ENCODE peak calls at places on chromosomes 11 and 22, in nine cellular contexts. One of them, this sample, is unnamed.

GRCh38 chr11:134532921-134533421 is 120.9 kb upstream of the B3GAT1 start:
- DNase-seq in body of pancreas: no peak
- DNase-seq in Right ventricle myocardium superior: no peak
- DNase-seq in tibial artery: peak
- DNase-seq in activated CD8-positive, alpha-beta memory T cell treated with anti-CD3 and anti-CD28 coated beads, Interleukin-2, amount 50 U/mL, for 48 hours: peak
- DNase-seq in NCI-H2081: no peak
- DNase-seq in left lobe of liver: no peak
- DNase-seq in NCI-H1092 treated with DMSO at 0.1 percent for 48 hours: no peak
- DNase-seq in activated T-cell treated with anti-CD3 and anti-CD28 coated beads for 1 hour: no peak
- DNase-seq in this sample: no peak

GRCh38 chr11:70517996-70518907 is 119.9 kb downstream of the CTTN start:
- DNase-seq in activated CD8-positive, alpha-beta memory T cell treated with anti-CD3 and anti-CD28 coated beads, Interleukin-2, amount 50 U/mL, for 48 hours: no peak
- DNase-seq in activated T-cell treated with anti-CD3 and anti-CD28 coated beads for 1 hour: no peak
- DNase-seq in body of pancreas: no peak
- DNase-seq in tibial artery: no peak
- DNase-seq in NCI-H1092 treated with DMSO at 0.1 percent for 48 hours: no peak
- DNase-seq in NCI-H2081: no peak
- DNase-seq in Right ventricle myocardium superior: peak
- DNase-seq in left lobe of liver: no peak
- DNase-seq in this sample: no peak

GRCh38 chr11:1560618-1561251 is 11.3 kb downstream of the DUSP8 start:
- DNase-seq in NCI-H1092 treated with DMSO at 0.1 percent for 48 hours: no peak
- DNase-seq in NCI-H2081: no peak
- DNase-seq in body of pancreas: no peak
- DNase-seq in tibial artery: no peak
- DNase-seq in activated T-cell treated with anti-CD3 and anti-CD28 coated beads for 1 hour: no peak
- DNase-seq in activated CD8-positive, alpha-beta memory T cell treated with anti-CD3 and anti-CD28 coated beads, Interleukin-2, amount 50 U/mL, for 48 hours: no peak
- DNase-seq in left lobe of liver: peak
- DNase-seq in Right ventricle myocardium superior: no peak
- DNase-seq in this sample: no peak

GRCh38 chr22:36253523-36254490 is 874 bp downstream of the APOL1 start:
- DNase-seq in Right ventricle myocardium superior: no peak
- DNase-seq in activated CD8-positive, alpha-beta memory T cell treated with anti-CD3 and anti-CD28 coated beads, Interleukin-2, amount 50 U/mL, for 48 hours: no peak
- DNase-seq in body of pancreas: no peak
- DNase-seq in NCI-H1092 treated with DMSO at 0.1 percent for 48 hours: peak
- DNase-seq in left lobe of liver: no peak
- DNase-seq in NCI-H2081: no peak
- DNase-seq in tibial artery: no peak
- DNase-seq in activated T-cell treated with anti-CD3 and anti-CD28 coated beads for 1 hour: no peak
- DNase-seq in this sample: no peak

GRCh38 chr22:37713761-37714160 is 16.9 kb downstream of the TRIOBP start:
- DNase-seq in activated CD8-positive, alpha-beta memory T cell treated with anti-CD3 and anti-CD28 coated beads, Interleukin-2, amount 50 U/mL, for 48 hours: no peak
- DNase-seq in Right ventricle myocardium superior: no peak
- DNase-seq in left lobe of liver: no peak
- DNase-seq in body of pancreas: no peak
- DNase-seq in NCI-H2081: no peak
- DNase-seq in tibial artery: no peak
- DNase-seq in activated T-cell treated with anti-CD3 and anti-CD28 coated beads for 1 hour: no peak
- DNase-seq in NCI-H1092 treated with DMSO at 0.1 percent for 48 hours: no peak
- DNase-seq in this sample: no peak

GRCh38 chr11:68677432-68677831 is 6.9 kb upstream of the GAL start:
- DNase-seq in body of pancreas: peak
- DNase-seq in tibial artery: no peak
- DNase-seq in activated CD8-positive, alpha-beta memory T cell treated with anti-CD3 and anti-CD28 coated beads, Interleukin-2, amount 50 U/mL, for 48 hours: no peak
- DNase-seq in left lobe of liver: no peak
- DNase-seq in Right ventricle myocardium superior: no peak
- DNase-seq in NCI-H2081: no peak
- DNase-seq in NCI-H1092 treated with DMSO at 0.1 percent for 48 hours: peak
- DNase-seq in activated T-cell treated with anti-CD3 and anti-CD28 coated beads for 1 hour: no peak
- DNase-seq in this sample: no peak

GRCh38 chr22:39567135-39567946 is 3.2 kb upstream of the CACNA1I start:
- DNase-seq in NCI-H1092 treated with DMSO at 0.1 percent for 48 hours: no peak
- DNase-seq in activated CD8-positive, alpha-beta memory T cell treated with anti-CD3 and anti-CD28 coated beads, Interleukin-2, amount 50 U/mL, for 48 hours: no peak
- DNase-seq in left lobe of liver: no peak
- DNase-seq in Right ventricle myocardium superior: no peak
- DNase-seq in NCI-H2081: no peak
- DNase-seq in tibial artery: no peak
- DNase-seq in body of pancreas: no peak
- DNase-seq in activated T-cell treated with anti-CD3 and anti-CD28 coated beads for 1 hour: peak
- DNase-seq in this sample: no peak

GRCh38 chr11:134030853-134031252 is 38.0 kb upstream of the JAM3 start:
- DNase-seq in NCI-H1092 treated with DMSO at 0.1 percent for 48 hours: no peak
- DNase-seq in activated T-cell treated with anti-CD3 and anti-CD28 coated beads for 1 hour: no peak
- DNase-seq in tibial artery: no peak
- DNase-seq in body of pancreas: no peak
- DNase-seq in left lobe of liver: no peak
- DNase-seq in NCI-H2081: no peak
- DNase-seq in activated CD8-positive, alpha-beta memory T cell treated with anti-CD3 and anti-CD28 coated beads, Interleukin-2, amount 50 U/mL, for 48 hours: no peak
- DNase-seq in Right ventricle myocardium superior: no peak
- DNase-seq in this sample: no peak

GRCh38 chr22:35661377-35661937 is 13.2 kb downstream of the APOL6 start:
- DNase-seq in activated T-cell treated with anti-CD3 and anti-CD28 coated beads for 1 hour: no peak
- DNase-seq in left lobe of liver: no peak
- DNase-seq in activated CD8-positive, alpha-beta memory T cell treated with anti-CD3 and anti-CD28 coated beads, Interleukin-2, amount 50 U/mL, for 48 hours: no peak
- DNase-seq in NCI-H1092 treated with DMSO at 0.1 percent for 48 hours: no peak
- DNase-seq in NCI-H2081: no peak
- DNase-seq in body of pancreas: no peak
- DNase-seq in Right ventricle myocardium superior: no peak
- DNase-seq in tibial artery: no peak
- DNase-seq in this sample: no peak

GRCh38 chr22:41933411-41934177 is 7.0 kb upstream of the TNFRSF13C start:
- DNase-seq in activated T-cell treated with anti-CD3 and anti-CD28 coated beads for 1 hour: no peak
- DNase-seq in NCI-H2081: no peak
- DNase-seq in left lobe of liver: no peak
- DNase-seq in activated CD8-positive, alpha-beta memory T cell treated with anti-CD3 and anti-CD28 coated beads, Interleukin-2, amount 50 U/mL, for 48 hours: no peak
- DNase-seq in NCI-H1092 treated with DMSO at 0.1 percent for 48 hours: no peak
- DNase-seq in Right ventricle myocardium superior: peak
- DNase-seq in body of pancreas: no peak
- DNase-seq in tibial artery: no peak
- DNase-seq in this sample: no peak

GRCh38 chr11:28524098-28524497 is 415.9 kb downstream of the METTL15 start:
- DNase-seq in activated T-cell treated with anti-CD3 and anti-CD28 coated beads for 1 hour: no peak
- DNase-seq in NCI-H1092 treated with DMSO at 0.1 percent for 48 hours: no peak
- DNase-seq in left lobe of liver: no peak
- DNase-seq in body of pancreas: no peak
- DNase-seq in Right ventricle myocardium superior: no peak
- DNase-seq in activated CD8-positive, alpha-beta memory T cell treated with anti-CD3 and anti-CD28 coated beads, Interleukin-2, amount 50 U/mL, for 48 hours: no peak
- DNase-seq in tibial artery: no peak
- DNase-seq in NCI-H2081: no peak
- DNase-seq in this sample: no peak

GRCh38 chr22:30078320-30079311 is 1.6 kb upstream of the HORMAD2 start:
- DNase-seq in NCI-H2081: no peak
- DNase-seq in tibial artery: no peak
- DNase-seq in activated T-cell treated with anti-CD3 and anti-CD28 coated beads for 1 hour: no peak
- DNase-seq in activated CD8-positive, alpha-beta memory T cell treated with anti-CD3 and anti-CD28 coated beads, Interleukin-2, amount 50 U/mL, for 48 hours: no peak
- DNase-seq in body of pancreas: no peak
- DNase-seq in Right ventricle myocardium superior: no peak
- DNase-seq in left lobe of liver: peak
- DNase-seq in NCI-H1092 treated with DMSO at 0.1 percent for 48 hours: no peak
- DNase-seq in this sample: no peak

GRCh38 chr11:84884836-84885235 is 742.3 kb downstream of the DLG2 start:
- DNase-seq in activated CD8-positive, alpha-beta memory T cell treated with anti-CD3 and anti-CD28 coated beads, Interleukin-2, amount 50 U/mL, for 48 hours: no peak
- DNase-seq in left lobe of liver: no peak
- DNase-seq in Right ventricle myocardium superior: no peak
- DNase-seq in tibial artery: no peak
- DNase-seq in activated T-cell treated with anti-CD3 and anti-CD28 coated beads for 1 hour: no peak
- DNase-seq in NCI-H2081: no peak
- DNase-seq in NCI-H1092 treated with DMSO at 0.1 percent for 48 hours: no peak
- DNase-seq in body of pancreas: no peak
- DNase-seq in this sample: no peak

GRCh38 chr11:58762284-58763119 is 30.8 kb upstream of the GLYAT start:
- DNase-seq in left lobe of liver: peak
- DNase-seq in body of pancreas: no peak
- DNase-seq in tibial artery: no peak
- DNase-seq in activated T-cell treated with anti-CD3 and anti-CD28 coated beads for 1 hour: no peak
- DNase-seq in activated CD8-positive, alpha-beta memory T cell treated with anti-CD3 and anti-CD28 coated beads, Interleukin-2, amount 50 U/mL, for 48 hours: no peak
- DNase-seq in NCI-H2081: no peak
- DNase-seq in NCI-H1092 treated with DMSO at 0.1 percent for 48 hours: no peak
- DNase-seq in Right ventricle myocardium superior: no peak
- DNase-seq in this sample: no peak

GRCh38 chr11:43756575-43756974 is 76.0 kb downstream of the HSD17B12 start:
- DNase-seq in NCI-H2081: no peak
- DNase-seq in NCI-H1092 treated with DMSO at 0.1 percent for 48 hours: no peak
- DNase-seq in tibial artery: no peak
- DNase-seq in left lobe of liver: no peak
- DNase-seq in body of pancreas: no peak
- DNase-seq in Right ventricle myocardium superior: no peak
- DNase-seq in activated CD8-positive, alpha-beta memory T cell treated with anti-CD3 and anti-CD28 coated beads, Interleukin-2, amount 50 U/mL, for 48 hours: no peak
- DNase-seq in activated T-cell treated with anti-CD3 and anti-CD28 coated beads for 1 hour: no peak
- DNase-seq in this sample: no peak

GRCh38 chr22:29626497-29627195 is 23.2 kb downstream of the NF2 start:
- DNase-seq in NCI-H1092 treated with DMSO at 0.1 percent for 48 hours: no peak
- DNase-seq in left lobe of liver: no peak
- DNase-seq in activated T-cell treated with anti-CD3 and anti-CD28 coated beads for 1 hour: no peak
- DNase-seq in activated CD8-positive, alpha-beta memory T cell treated with anti-CD3 and anti-CD28 coated beads, Interleukin-2, amount 50 U/mL, for 48 hours: no peak
- DNase-seq in tibial artery: no peak
- DNase-seq in NCI-H2081: no peak
- DNase-seq in body of pancreas: no peak
- DNase-seq in Right ventricle myocardium superior: no peak
- DNase-seq in this sample: no peak

GRCh38 chr11:75813126-75813525 is 1.9 kb upstream of the UVRAG start:
- DNase-seq in tibial artery: no peak
- DNase-seq in activated T-cell treated with anti-CD3 and anti-CD28 coated beads for 1 hour: no peak
- DNase-seq in NCI-H2081: no peak
- DNase-seq in left lobe of liver: no peak
- DNase-seq in NCI-H1092 treated with DMSO at 0.1 percent for 48 hours: no peak
- DNase-seq in body of pancreas: no peak
- DNase-seq in Right ventricle myocardium superior: no peak
- DNase-seq in activated CD8-positive, alpha-beta memory T cell treated with anti-CD3 and anti-CD28 coated beads, Interleukin-2, amount 50 U/mL, for 48 hours: no peak
- DNase-seq in this sample: no peak

GRCh38 chr11:96197221-96197620 is 145.8 kb downstream of the MAML2 start:
- DNase-seq in tibial artery: no peak
- DNase-seq in NCI-H1092 treated with DMSO at 0.1 percent for 48 hours: no peak
- DNase-seq in body of pancreas: no peak
- DNase-seq in left lobe of liver: no peak
- DNase-seq in NCI-H2081: no peak
- DNase-seq in activated CD8-positive, alpha-beta memory T cell treated with anti-CD3 and anti-CD28 coated beads, Interleukin-2, amount 50 U/mL, for 48 hours: no peak
- DNase-seq in Right ventricle myocardium superior: no peak
- DNase-seq in activated T-cell treated with anti-CD3 and anti-CD28 coated beads for 1 hour: no peak
- DNase-seq in this sample: no peak

GRCh38 chr11:131839326-131839725 is 468.9 kb downstream of the NTM start:
- DNase-seq in NCI-H1092 treated with DMSO at 0.1 percent for 48 hours: no peak
- DNase-seq in Right ventricle myocardium superior: no peak
- DNase-seq in NCI-H2081: no peak
- DNase-seq in left lobe of liver: no peak
- DNase-seq in activated CD8-positive, alpha-beta memory T cell treated with anti-CD3 and anti-CD28 coated beads, Interleukin-2, amount 50 U/mL, for 48 hours: no peak
- DNase-seq in activated T-cell treated with anti-CD3 and anti-CD28 coated beads for 1 hour: no peak
- DNase-seq in body of pancreas: no peak
- DNase-seq in tibial artery: no peak
- DNase-seq in this sample: no peak

GRCh38 chr11:9506489-9507343 is 45.9 kb downstream of the ZNF143 start:
- DNase-seq in activated T-cell treated with anti-CD3 and anti-CD28 coated beads for 1 hour: peak
- DNase-seq in Right ventricle myocardium superior: peak
- DNase-seq in NCI-H1092 treated with DMSO at 0.1 percent for 48 hours: peak
- DNase-seq in activated CD8-positive, alpha-beta memory T cell treated with anti-CD3 and anti-CD28 coated beads, Interleukin-2, amount 50 U/mL, for 48 hours: peak
- DNase-seq in NCI-H2081: peak
- DNase-seq in tibial artery: peak
- DNase-seq in body of pancreas: peak
- DNase-seq in left lobe of liver: peak
- DNase-seq in this sample: peak

GRCh38 chr11:78802058-78802633 is 227.5 kb upstream of the NARS2 start:
- DNase-seq in body of pancreas: peak
- DNase-seq in activated T-cell treated with anti-CD3 and anti-CD28 coated beads for 1 hour: no peak
- DNase-seq in NCI-H2081: no peak
- DNase-seq in left lobe of liver: no peak
- DNase-seq in tibial artery: no peak
- DNase-seq in Right ventricle myocardium superior: no peak
- DNase-seq in NCI-H1092 treated with DMSO at 0.1 percent for 48 hours: no peak
- DNase-seq in activated CD8-positive, alpha-beta memory T cell treated with anti-CD3 and anti-CD28 coated beads, Interleukin-2, amount 50 U/mL, for 48 hours: no peak
- DNase-seq in this sample: no peak

This sample was measured in NCI-H748 treated with DMSO at 0.1 percent for 48 hours.